ENCODE peak calls at places on chromosome 20, in eight cellular contexts. E is GM23338, N is HCT116, W is endothelial cell of umbilical vein, S is K562, J is GM12878, Y is H1, Q is HepG2. I is an unnamed sample. For H3K36me3, the result is how much of the 10 kb centered on the place peaks cover.

GRCh38 chr20:2398453-2398852 is 17.8 kb downstream of the TGM6 start:
- DNase-seq in E (no peak), Y (no peak), S (no peak), J (no peak), Q (no peak), N (no peak), W (no peak), I (no peak)

GRCh38 chr20:14335122-14335521 is 2.3 kb downstream of the FLRT3 start:
- DNase-seq in N (no peak), S (no peak), Y (no peak), Q (no peak), W (no peak), J (no peak), E (no peak), I (no peak)

GRCh38 chr20:6101346-6101745 is 21.5 kb downstream of the FERMT1 start:
- DNase-seq in N (no peak), S (no peak), Y (no peak), Q (no peak), J (no peak), W (no peak), E (no peak), I (no peak)

GRCh38 chr20:17964632-17965031 is 4.0 kb downstream of the SNX5 start:
- DNase-seq in E (no peak), Q (no peak), S (no peak), Y (no peak), J (no peak), W (no peak), N (no peak), I (no peak)

GRCh38 chr20:32333988-32334885 is 23.9 kb upstream of the ASXL1 start:
- DNase-seq in S (peak), Y (no peak), W (peak), J (no peak), N (no peak), E (no peak), Q (no peak), I (no peak)

GRCh38 chr20:35302421-35303335 is 10.5 kb upstream of the FAM83C start:
- DNase-seq in N (no peak), E (no peak), W (no peak), Y (no peak), J (no peak), Q (no peak), S (no peak), I (no peak)

GRCh38 chr20:44031822-44032582 is 117.3 kb downstream of the TOX2 start:
- DNase-seq in J (no peak), W (no peak), Y (no peak), S (no peak), Q (no peak), E (no peak), N (no peak), I (no peak)

GRCh38 chr20:63808964-63809674 is 21.9 kb downstream of the ZBTB46 start:
- DNase-seq in Q (no peak), N (no peak), J (no peak), S (no peak), E (peak), W (no peak), Y (no peak), I (no peak)

GRCh38 chr20:60363698-60364097 is 405.5 kb downstream of the CDH26 start:
- DNase-seq in J (no peak), Q (no peak), N (no peak), Y (no peak), S (no peak), E (no peak), W (no peak), I (no peak)

GRCh38 chr20:36572701-36573102 is 695 bp upstream of the TGIF2 start:
- DNase-seq in Y (no peak), Q (peak), W (no peak), N (no peak), S (peak), E (peak), J (no peak), I (no peak)

GRCh38 chr20:38128691-38129090 is 36.4 kb downstream of the TGM2 start:
- DNase-seq in N (no peak), Y (no peak), Q (no peak), S (no peak), E (no peak), J (no peak), W (no peak), I (no peak)

GRCh38 chr20:60238992-60239655 is 280.9 kb downstream of the CDH26 start:
- DNase-seq in Q (no peak), N (no peak), J (no peak), S (no peak), E (no peak), Y (no peak), W (no peak), I (no peak)

GRCh38 chr20:8720089-8720488 is 348.8 kb upstream of the PLCB4 start:
- DNase-seq in N (no peak), Y (no peak), J (no peak), W (no peak), S (no peak), E (no peak), Q (no peak), I (no peak)

GRCh38 chr20:6646237-6646636 is 121.2 kb upstream of the BMP2 start:
- DNase-seq in Q (no peak), W (no peak), J (no peak), S (no peak), Y (no peak), E (no peak), N (no peak), I (no peak)

GRCh38 chr20:36084897-36085617 is 69.5 kb upstream of the EPB41L1 start:
- DNase-seq in J (no peak), Y (no peak), Q (peak), W (no peak), S (no peak), N (no peak), E (no peak), I (no peak)

GRCh38 chr20:61973515-61974356 is 91.9 kb downstream of the TAF4 start:
- DNase-seq in N (no peak), W (no peak), E (peak), Y (no peak), J (no peak), S (no peak), Q (no peak), I (no peak)
- H3K36me3 ChIP-seq in N (under half), W (under half), E (under half), Y (under half), J (under half), S (under half), Q (half or more), I (under half)

DNA sequence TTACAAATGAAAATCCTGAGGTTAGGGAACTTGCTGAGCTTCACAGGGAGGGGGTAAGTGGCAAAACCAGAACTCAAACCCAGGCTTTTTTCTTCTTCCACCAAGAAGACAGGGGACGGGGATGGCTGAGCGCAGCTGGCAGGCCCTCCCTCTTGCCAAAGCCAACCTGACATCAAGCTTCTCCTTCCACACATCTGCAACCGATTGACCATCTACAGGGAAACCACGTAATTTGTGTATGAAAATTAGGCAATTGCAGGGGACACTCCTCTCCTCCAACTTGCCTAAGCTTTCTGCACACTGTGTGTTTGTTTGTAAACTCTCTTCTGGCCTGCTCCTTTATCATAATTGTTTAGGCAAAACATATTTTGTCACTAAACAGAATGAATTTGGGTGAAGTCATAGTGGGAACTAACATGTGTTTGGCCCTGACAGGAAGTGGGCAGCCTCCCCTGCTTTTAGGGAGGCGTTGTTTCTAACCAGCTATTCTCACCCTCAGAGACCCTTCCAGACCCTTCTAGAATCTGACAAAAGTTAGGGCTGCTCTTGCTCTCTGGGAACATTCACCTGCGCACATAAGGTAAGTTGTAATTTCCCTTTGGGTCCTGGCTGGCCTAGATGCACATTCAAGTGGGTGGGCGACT is 18.9 kb downstream of the ZNF831 start:
- DNase-seq in S (no peak), E (no peak), Q (no peak), Y (no peak), J (no peak), W (no peak), N (no peak), I (no peak)
- TF ChIP-seq POLR2AphosphoS5 in S (no peak), E (no peak), Q (no peak), Y (no peak), J (no peak), W (no peak), N (no peak), I (no peak)

DNA sequence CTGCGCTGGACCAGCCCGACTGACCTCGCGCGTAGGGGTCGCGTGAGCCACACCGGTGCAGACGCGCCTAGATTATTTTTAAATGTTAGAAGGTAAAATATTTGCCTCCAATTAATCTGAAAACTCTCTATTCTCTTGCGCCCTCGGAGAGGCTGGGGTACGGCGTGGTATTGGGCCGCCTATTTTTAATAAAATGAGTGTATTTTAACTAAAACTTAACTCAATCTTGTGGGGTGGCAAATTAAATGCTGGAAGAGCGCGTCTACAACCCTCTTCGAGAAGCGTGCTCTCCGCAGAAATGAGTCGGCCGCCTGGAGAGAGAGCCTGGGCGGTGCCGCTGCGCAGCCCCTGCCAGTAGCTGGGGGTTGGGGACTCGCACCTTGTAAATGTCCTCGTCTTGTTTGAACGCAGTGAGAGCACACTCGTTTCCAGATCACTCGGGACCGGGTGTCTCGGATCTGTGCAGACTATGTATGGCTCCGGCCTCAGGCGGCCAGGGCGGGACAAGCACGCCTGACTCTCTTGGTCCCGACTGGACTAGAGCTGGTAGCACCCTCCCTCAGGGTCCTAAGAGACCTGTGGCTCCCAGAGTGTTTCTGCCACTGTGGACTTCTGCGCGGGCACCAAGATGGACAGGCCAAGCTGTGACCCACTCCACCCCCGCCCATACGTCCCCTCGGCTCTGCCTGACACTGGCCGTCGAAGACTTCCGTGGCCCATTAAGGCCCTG is 2.0 kb upstream of the MAFB start:
- DNase-seq in Q (no peak), E (peak), W (no peak), Y (no peak), S (no peak), N (no peak), J (no peak), I (no peak)
- TF ChIP-seq EZH2 in Q (no peak), E (peak), W (peak), Y (peak), S (no peak), N (no peak), J (no peak), I (no peak)

GRCh38 chr20:62056975-62057374 is 8.7 kb downstream of the TAF4 start:
- DNase-seq in J (no peak), Y (no peak), W (no peak), Q (no peak), E (no peak), N (no peak), S (no peak), I (no peak)
- H3K36me3 ChIP-seq in J (under half), Y (under half), W (under half), Q (half or more), E (under half), N (under half), S (under half), I (under half)

GRCh38 chr20:11302436-11302835 is 615.3 kb upstream of the BTBD3 start:
- DNase-seq in J (no peak), N (no peak), Y (no peak), S (no peak), Q (no peak), W (no peak), E (no peak), I (no peak)

GRCh38 chr20:11304811-11305210 is 612.9 kb upstream of the BTBD3 start:
- DNase-seq in J (no peak), Y (no peak), N (no peak), E (no peak), W (no peak), Q (no peak), S (no peak), I (no peak)

GRCh38 chr20:11301699-11302098 is 616.0 kb upstream of the BTBD3 start:
- DNase-seq in S (no peak), E (peak), Q (no peak), W (no peak), Y (no peak), J (no peak), N (no peak), I (no peak)

DNA sequence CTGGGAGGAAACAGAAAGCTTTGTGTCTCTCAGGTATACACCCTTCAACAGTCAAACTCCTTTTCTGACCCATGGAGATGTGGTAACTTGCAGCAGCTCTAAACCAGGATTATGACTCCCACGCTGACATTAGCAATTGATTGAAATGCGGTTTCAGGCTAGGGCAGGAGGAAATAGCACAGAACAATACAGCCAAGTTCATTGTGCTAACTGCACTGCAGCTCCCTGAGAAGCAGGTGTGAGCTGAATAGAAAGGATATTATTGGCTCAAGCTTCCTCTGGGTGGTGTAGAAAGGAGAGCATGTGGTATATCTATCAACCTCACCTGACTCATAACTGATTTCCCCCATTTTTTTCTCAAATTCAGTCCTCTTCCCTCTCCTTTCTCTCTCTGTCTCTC is 612.3 kb upstream of the BTBD3 start:
- DNase-seq in Y (no peak), E (peak), N (no peak), S (no peak), W (peak), Q (no peak), J (peak), I (no peak)
- TF ChIP-seq POLR2AphosphoS5 in Y (no peak), E (no peak), N (no peak), S (no peak), W (no peak), Q (no peak), J (no peak), I (no peak)

GRCh38 chr20:46023999-46024398 is 5.0 kb upstream of the SLC12A5 start:
- DNase-seq in Q (no peak), S (no peak), W (no peak), E (no peak), Y (no peak), J (no peak), N (no peak), I (no peak)

GRCh38 chr20:46023148-46023484 is 5.9 kb upstream of the SLC12A5 start:
- DNase-seq in S (no peak), J (no peak), W (no peak), Q (no peak), N (no peak), E (no peak), Y (no peak), I (no peak)

GRCh38 chr20:46021361-46022359 is 7.4 kb upstream of the SLC12A5 start:
- DNase-seq in W (peak), N (no peak), Y (peak), S (peak), J (no peak), Q (peak), E (peak), I (no peak)

GRCh38 chr20:46020515-46020914 is 8.5 kb upstream of the SLC12A5 start:
- DNase-seq in W (no peak), N (no peak), Y (no peak), E (no peak), S (no peak), J (no peak), Q (no peak), I (no peak)

DNA sequence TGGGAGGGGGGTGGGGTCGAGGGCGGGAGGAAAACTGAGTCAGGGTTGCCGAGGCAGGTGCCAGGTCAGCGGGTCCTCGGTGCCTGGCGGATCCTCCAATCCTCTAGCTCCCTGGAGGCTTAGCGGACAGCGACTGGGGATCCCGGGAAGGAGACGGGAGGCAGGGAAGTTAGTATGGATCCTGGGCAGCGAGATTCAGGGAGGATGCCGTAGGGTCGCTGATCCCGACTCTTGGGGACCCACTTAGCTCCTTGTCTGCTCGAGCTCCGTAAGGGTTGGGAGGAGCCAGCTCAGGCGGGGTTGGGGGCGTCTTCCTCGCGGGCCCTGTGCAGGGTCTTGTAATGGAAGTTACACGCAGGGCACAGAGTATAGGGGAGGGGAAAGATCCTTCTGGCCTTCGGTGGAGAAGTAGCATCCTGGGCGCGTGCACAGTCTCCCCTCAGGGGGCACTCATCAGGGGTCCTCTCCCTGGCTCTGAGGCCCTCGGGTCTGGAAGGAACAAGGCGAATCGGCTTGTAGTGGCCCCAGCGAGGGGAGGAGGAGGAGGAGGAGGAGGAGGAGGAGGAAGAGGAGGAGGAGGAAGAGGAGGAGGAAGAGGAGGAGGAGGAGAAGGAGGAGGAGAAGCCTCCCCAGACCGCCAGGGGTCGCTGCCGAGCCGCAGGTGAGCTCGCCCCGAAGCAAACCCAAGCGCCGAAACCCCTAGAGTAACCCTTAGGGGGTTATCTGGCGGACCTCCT is 6.4 kb upstream of the SLC12A5 start:
- DNase-seq in Y (no peak), N (no peak), E (peak), W (no peak), S (peak), J (no peak), Q (peak), I (no peak)
- TF ChIP-seq EZH2 in Y (no peak), N (no peak), E (no peak), W (no peak), S (no peak), J (no peak), Q (no peak), I (no peak)

GRCh38 chr20:41081276-41081814 is 52.7 kb downstream of the TOP1 start:
- DNase-seq in N (no peak), E (no peak), W (no peak), S (no peak), Y (no peak), Q (no peak), J (no peak), I (no peak)

GRCh38 chr20:41085606-41086005 is 51.7 kb upstream of the PLCG1 start:
- DNase-seq in W (no peak), J (no peak), Q (no peak), Y (no peak), N (no peak), E (no peak), S (no peak), I (no peak)

GRCh38 chr20:41080866-41081265 is 52.2 kb downstream of the TOP1 start:
- DNase-seq in J (no peak), N (no peak), E (no peak), S (no peak), W (peak), Y (no peak), Q (no peak), I (no peak)

GRCh38 chr20:41079066-41079465 is 50.4 kb downstream of the TOP1 start:
- DNase-seq in J (no peak), N (no peak), S (no peak), W (no peak), E (no peak), Y (no peak), Q (no peak), I (no peak)

DNA sequence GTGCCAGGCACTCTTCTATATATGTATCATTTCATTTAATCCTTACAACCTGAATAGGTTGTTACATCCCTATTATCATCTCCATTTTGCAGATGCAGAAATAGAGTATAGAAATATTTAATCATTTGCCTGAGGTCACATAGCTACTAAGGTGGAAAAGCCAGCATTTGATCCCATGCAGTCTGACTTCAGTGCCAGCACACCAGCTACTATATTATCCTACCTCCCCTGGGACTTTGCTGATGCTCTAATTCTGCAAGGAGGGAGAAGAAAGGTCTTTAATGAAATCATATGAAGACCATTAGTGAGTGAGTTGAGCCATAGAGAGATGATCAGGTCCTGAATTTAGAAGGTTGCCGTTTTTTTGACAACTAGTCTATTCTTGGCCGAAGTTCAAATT is 53.7 kb downstream of the TOP1 start:
- DNase-seq in E (no peak), W (no peak), N (no peak), Q (no peak), J (no peak), S (no peak), Y (no peak), I (no peak)
- H3K36me3 ChIP-seq in E (under half), W (under half), N (half or more), Q (half or more), J (under half), S (half or more), Y (half or more), I (half or more)

I was measured in SK-N-MC.